ENCODE peak calls at places on chromosomes 12 and 14, in five cellular contexts. One of them, this sample, is unnamed.

GRCh38 chr14:20624495-20625070 is 16.9 kb downstream of the OR6S1 start:
- DNase-seq in fibroblast of the aortic adventitia: peak
- DNase-seq in skeletal muscle cell: no peak
- DNase-seq in stimulated activated CD4-positive, alpha-beta T cell treated with anti-CD3 and anti-CD28 coated beads, Interleukin-1b, Interleukin-23, amount 100 ng/mL, for 24 hours: no peak
- DNase-seq in Ammon's horn: no peak
- DNase-seq in this sample: peak

GRCh38 chr14:55297611-55298323 is 26.5 kb downstream of the FBXO34 start:
- DNase-seq in fibroblast of the aortic adventitia: no peak
- DNase-seq in skeletal muscle cell: no peak
- DNase-seq in stimulated activated CD4-positive, alpha-beta T cell treated with anti-CD3 and anti-CD28 coated beads, Interleukin-1b, Interleukin-23, amount 100 ng/mL, for 24 hours: no peak
- DNase-seq in Ammon's horn: no peak
- DNase-seq in this sample: no peak

GRCh38 chr12:120726961-120727360 is 1.3 kb downstream of the ACADS start:
- DNase-seq in fibroblast of the aortic adventitia: no peak
- DNase-seq in skeletal muscle cell: no peak
- DNase-seq in stimulated activated CD4-positive, alpha-beta T cell treated with anti-CD3 and anti-CD28 coated beads, Interleukin-1b, Interleukin-23, amount 100 ng/mL, for 24 hours: no peak
- DNase-seq in Ammon's horn: no peak
- DNase-seq in this sample: no peak

GRCh38 chr14:52377940-52378339 is 63.8 kb downstream of the PTGER2 start:
- DNase-seq in fibroblast of the aortic adventitia: no peak
- DNase-seq in skeletal muscle cell: no peak
- DNase-seq in stimulated activated CD4-positive, alpha-beta T cell treated with anti-CD3 and anti-CD28 coated beads, Interleukin-1b, Interleukin-23, amount 100 ng/mL, for 24 hours: no peak
- DNase-seq in Ammon's horn: no peak
- DNase-seq in this sample: no peak

GRCh38 chr14:105508069-105508468 is 17.0 kb downstream of the TEDC1 start:
- DNase-seq in fibroblast of the aortic adventitia: no peak
- DNase-seq in skeletal muscle cell: no peak
- DNase-seq in stimulated activated CD4-positive, alpha-beta T cell treated with anti-CD3 and anti-CD28 coated beads, Interleukin-1b, Interleukin-23, amount 100 ng/mL, for 24 hours: no peak
- DNase-seq in Ammon's horn: no peak
- DNase-seq in this sample: no peak

GRCh38 chr12:42094277-42094676 is 50.4 kb downstream of the GXYLT1 start:
- DNase-seq in fibroblast of the aortic adventitia: peak
- DNase-seq in skeletal muscle cell: peak
- DNase-seq in stimulated activated CD4-positive, alpha-beta T cell treated with anti-CD3 and anti-CD28 coated beads, Interleukin-1b, Interleukin-23, amount 100 ng/mL, for 24 hours: no peak
- DNase-seq in Ammon's horn: no peak
- DNase-seq in this sample: peak

GRCh38 chr12:112735296-112735695 is 56.3 kb upstream of the RPH3A start:
- DNase-seq in fibroblast of the aortic adventitia: no peak
- DNase-seq in skeletal muscle cell: no peak
- DNase-seq in stimulated activated CD4-positive, alpha-beta T cell treated with anti-CD3 and anti-CD28 coated beads, Interleukin-1b, Interleukin-23, amount 100 ng/mL, for 24 hours: no peak
- DNase-seq in Ammon's horn: no peak
- DNase-seq in this sample: no peak

GRCh38 chr14:90987140-90987539 is 73.3 kb downstream of the RPS6KA5 start:
- DNase-seq in fibroblast of the aortic adventitia: no peak
- DNase-seq in skeletal muscle cell: no peak
- DNase-seq in stimulated activated CD4-positive, alpha-beta T cell treated with anti-CD3 and anti-CD28 coated beads, Interleukin-1b, Interleukin-23, amount 100 ng/mL, for 24 hours: no peak
- DNase-seq in Ammon's horn: no peak
- DNase-seq in this sample: no peak

GRCh38 chr12:22866406-22866805 is 241.4 kb downstream of the ETNK1 start:
- DNase-seq in fibroblast of the aortic adventitia: no peak
- DNase-seq in skeletal muscle cell: peak
- DNase-seq in stimulated activated CD4-positive, alpha-beta T cell treated with anti-CD3 and anti-CD28 coated beads, Interleukin-1b, Interleukin-23, amount 100 ng/mL, for 24 hours: no peak
- DNase-seq in Ammon's horn: no peak
- DNase-seq in this sample: no peak

GRCh38 chr14:36579001-36579555 is 3.3 kb downstream of the NKX2-8 start:
- DNase-seq in fibroblast of the aortic adventitia: no peak
- DNase-seq in skeletal muscle cell: no peak
- DNase-seq in stimulated activated CD4-positive, alpha-beta T cell treated with anti-CD3 and anti-CD28 coated beads, Interleukin-1b, Interleukin-23, amount 100 ng/mL, for 24 hours: no peak
- DNase-seq in Ammon's horn: no peak
- DNase-seq in this sample: no peak

GRCh38 chr14:55838529-55839052 is 258.6 kb downstream of the KTN1 start:
- DNase-seq in fibroblast of the aortic adventitia: no peak
- DNase-seq in skeletal muscle cell: no peak
- DNase-seq in stimulated activated CD4-positive, alpha-beta T cell treated with anti-CD3 and anti-CD28 coated beads, Interleukin-1b, Interleukin-23, amount 100 ng/mL, for 24 hours: no peak
- DNase-seq in Ammon's horn: no peak
- DNase-seq in this sample: no peak

GRCh38 chr12:12723681-12724420 is 6.7 kb downstream of the CDKN1B start:
- DNase-seq in fibroblast of the aortic adventitia: peak
- DNase-seq in skeletal muscle cell: no peak
- DNase-seq in stimulated activated CD4-positive, alpha-beta T cell treated with anti-CD3 and anti-CD28 coated beads, Interleukin-1b, Interleukin-23, amount 100 ng/mL, for 24 hours: no peak
- DNase-seq in Ammon's horn: peak
- DNase-seq in this sample: peak

GRCh38 chr14:62329427-62329826 is 567.2 kb downstream of the SNAPC1 start:
- DNase-seq in fibroblast of the aortic adventitia: no peak
- DNase-seq in skeletal muscle cell: no peak
- DNase-seq in stimulated activated CD4-positive, alpha-beta T cell treated with anti-CD3 and anti-CD28 coated beads, Interleukin-1b, Interleukin-23, amount 100 ng/mL, for 24 hours: no peak
- DNase-seq in Ammon's horn: no peak
- DNase-seq in this sample: peak

GRCh38 chr14:101767618-101768362 is 6.3 kb downstream of the PPP2R5C start:
- DNase-seq in fibroblast of the aortic adventitia: no peak
- DNase-seq in skeletal muscle cell: no peak
- DNase-seq in stimulated activated CD4-positive, alpha-beta T cell treated with anti-CD3 and anti-CD28 coated beads, Interleukin-1b, Interleukin-23, amount 100 ng/mL, for 24 hours: no peak
- DNase-seq in Ammon's horn: no peak
- DNase-seq in this sample: no peak

GRCh38 chr12:55932546-55932919 is 1.6 kb downstream of the DGKA start:
- DNase-seq in fibroblast of the aortic adventitia: peak
- DNase-seq in skeletal muscle cell: no peak
- DNase-seq in stimulated activated CD4-positive, alpha-beta T cell treated with anti-CD3 and anti-CD28 coated beads, Interleukin-1b, Interleukin-23, amount 100 ng/mL, for 24 hours: no peak
- DNase-seq in Ammon's horn: no peak
- DNase-seq in this sample: peak

GRCh38 chr12:64181504-64182291 is 40.4 kb downstream of the KICS2 start:
- DNase-seq in fibroblast of the aortic adventitia: peak
- DNase-seq in skeletal muscle cell: peak
- DNase-seq in stimulated activated CD4-positive, alpha-beta T cell treated with anti-CD3 and anti-CD28 coated beads, Interleukin-1b, Interleukin-23, amount 100 ng/mL, for 24 hours: no peak
- DNase-seq in Ammon's horn: peak
- DNase-seq in this sample: peak

GRCh38 chr12:24911284-24911791 is 37.6 kb downstream of the BCAT1 start:
- DNase-seq in fibroblast of the aortic adventitia: peak
- DNase-seq in skeletal muscle cell: no peak
- DNase-seq in stimulated activated CD4-positive, alpha-beta T cell treated with anti-CD3 and anti-CD28 coated beads, Interleukin-1b, Interleukin-23, amount 100 ng/mL, for 24 hours: no peak
- DNase-seq in Ammon's horn: no peak
- DNase-seq in this sample: peak

GRCh38 chr12:12408265-12408690 is 51.4 kb downstream of the BORCS5 start:
- DNase-seq in fibroblast of the aortic adventitia: no peak
- DNase-seq in skeletal muscle cell: no peak
- DNase-seq in stimulated activated CD4-positive, alpha-beta T cell treated with anti-CD3 and anti-CD28 coated beads, Interleukin-1b, Interleukin-23, amount 100 ng/mL, for 24 hours: no peak
- DNase-seq in Ammon's horn: no peak
- DNase-seq in this sample: no peak

GRCh38 chr14:99659333-99659741 is 14.4 kb downstream of the HHIPL1 start:
- DNase-seq in fibroblast of the aortic adventitia: no peak
- DNase-seq in skeletal muscle cell: no peak
- DNase-seq in stimulated activated CD4-positive, alpha-beta T cell treated with anti-CD3 and anti-CD28 coated beads, Interleukin-1b, Interleukin-23, amount 100 ng/mL, for 24 hours: no peak
- DNase-seq in Ammon's horn: no peak
- DNase-seq in this sample: no peak

GRCh38 chr12:50514526-50515276 is 9.9 kb downstream of the DIP2B start:
- DNase-seq in fibroblast of the aortic adventitia: no peak
- DNase-seq in skeletal muscle cell: no peak
- DNase-seq in stimulated activated CD4-positive, alpha-beta T cell treated with anti-CD3 and anti-CD28 coated beads, Interleukin-1b, Interleukin-23, amount 100 ng/mL, for 24 hours: no peak
- DNase-seq in Ammon's horn: no peak
- DNase-seq in this sample: no peak

GRCh38 chr14:66401447-66402095 is 84.6 kb upstream of the CCDC196 start:
- DNase-seq in fibroblast of the aortic adventitia: peak
- DNase-seq in skeletal muscle cell: no peak
- DNase-seq in stimulated activated CD4-positive, alpha-beta T cell treated with anti-CD3 and anti-CD28 coated beads, Interleukin-1b, Interleukin-23, amount 100 ng/mL, for 24 hours: no peak
- DNase-seq in Ammon's horn: peak
- DNase-seq in this sample: peak

GRCh38 chr12:80857311-80857710 is 80.4 kb downstream of the LIN7A start:
- DNase-seq in fibroblast of the aortic adventitia: no peak
- DNase-seq in skeletal muscle cell: no peak
- DNase-seq in stimulated activated CD4-positive, alpha-beta T cell treated with anti-CD3 and anti-CD28 coated beads, Interleukin-1b, Interleukin-23, amount 100 ng/mL, for 24 hours: no peak
- DNase-seq in Ammon's horn: no peak
- DNase-seq in this sample: peak

GRCh38 chr12:9940370-9940769 is 8.2 kb upstream of the CLEC2A start:
- DNase-seq in fibroblast of the aortic adventitia: peak
- DNase-seq in skeletal muscle cell: no peak
- DNase-seq in stimulated activated CD4-positive, alpha-beta T cell treated with anti-CD3 and anti-CD28 coated beads, Interleukin-1b, Interleukin-23, amount 100 ng/mL, for 24 hours: no peak
- DNase-seq in Ammon's horn: peak
- DNase-seq in this sample: peak

GRCh38 chr14:61103541-61104339 is 122.7 kb downstream of the SLC38A6 start:
- DNase-seq in fibroblast of the aortic adventitia: peak
- DNase-seq in skeletal muscle cell: peak
- DNase-seq in stimulated activated CD4-positive, alpha-beta T cell treated with anti-CD3 and anti-CD28 coated beads, Interleukin-1b, Interleukin-23, amount 100 ng/mL, for 24 hours: no peak
- DNase-seq in Ammon's horn: no peak
- DNase-seq in this sample: peak

GRCh38 chr14:58871972-58872530 is 234.3 kb downstream of the DACT1 start:
- DNase-seq in fibroblast of the aortic adventitia: peak
- DNase-seq in skeletal muscle cell: peak
- DNase-seq in stimulated activated CD4-positive, alpha-beta T cell treated with anti-CD3 and anti-CD28 coated beads, Interleukin-1b, Interleukin-23, amount 100 ng/mL, for 24 hours: no peak
- DNase-seq in Ammon's horn: no peak
- DNase-seq in this sample: peak

GRCh38 chr12:85625467-85625866 is 210.7 kb downstream of the RASSF9 start:
- DNase-seq in fibroblast of the aortic adventitia: no peak
- DNase-seq in skeletal muscle cell: no peak
- DNase-seq in stimulated activated CD4-positive, alpha-beta T cell treated with anti-CD3 and anti-CD28 coated beads, Interleukin-1b, Interleukin-23, amount 100 ng/mL, for 24 hours: no peak
- DNase-seq in Ammon's horn: no peak
- DNase-seq in this sample: no peak

GRCh38 chr14:53011053-53011462 is 60.2 kb upstream of the FERMT2 start:
- DNase-seq in fibroblast of the aortic adventitia: peak
- DNase-seq in skeletal muscle cell: peak
- DNase-seq in stimulated activated CD4-positive, alpha-beta T cell treated with anti-CD3 and anti-CD28 coated beads, Interleukin-1b, Interleukin-23, amount 100 ng/mL, for 24 hours: no peak
- DNase-seq in Ammon's horn: peak
- DNase-seq in this sample: peak

GRCh38 chr14:23172096-23172495 is 11.4 kb downstream of the SLC7A8 start:
- DNase-seq in fibroblast of the aortic adventitia: no peak
- DNase-seq in skeletal muscle cell: no peak
- DNase-seq in stimulated activated CD4-positive, alpha-beta T cell treated with anti-CD3 and anti-CD28 coated beads, Interleukin-1b, Interleukin-23, amount 100 ng/mL, for 24 hours: no peak
- DNase-seq in Ammon's horn: no peak
- DNase-seq in this sample: no peak

GRCh38 chr12:6039894-6040601 is 84.4 kb downstream of the VWF start:
- DNase-seq in fibroblast of the aortic adventitia: peak
- DNase-seq in skeletal muscle cell: no peak
- DNase-seq in stimulated activated CD4-positive, alpha-beta T cell treated with anti-CD3 and anti-CD28 coated beads, Interleukin-1b, Interleukin-23, amount 100 ng/mL, for 24 hours: no peak
- DNase-seq in Ammon's horn: peak
- DNase-seq in this sample: peak

GRCh38 chr12:10607885-10608458 is 5.4 kb downstream of the MAGOHB start:
- DNase-seq in fibroblast of the aortic adventitia: no peak
- DNase-seq in skeletal muscle cell: no peak
- DNase-seq in stimulated activated CD4-positive, alpha-beta T cell treated with anti-CD3 and anti-CD28 coated beads, Interleukin-1b, Interleukin-23, amount 100 ng/mL, for 24 hours: no peak
- DNase-seq in Ammon's horn: no peak
- DNase-seq in this sample: peak

GRCh38 chr14:105061428-105062047 is 3.7 kb downstream of the GPR132 start:
- DNase-seq in fibroblast of the aortic adventitia: no peak
- DNase-seq in skeletal muscle cell: no peak
- DNase-seq in stimulated activated CD4-positive, alpha-beta T cell treated with anti-CD3 and anti-CD28 coated beads, Interleukin-1b, Interleukin-23, amount 100 ng/mL, for 24 hours: no peak
- DNase-seq in Ammon's horn: no peak
- DNase-seq in this sample: no peak

GRCh38 chr14:85764809-85765208 is 234.9 kb downstream of the FLRT2 start:
- DNase-seq in fibroblast of the aortic adventitia: peak
- DNase-seq in skeletal muscle cell: no peak
- DNase-seq in stimulated activated CD4-positive, alpha-beta T cell treated with anti-CD3 and anti-CD28 coated beads, Interleukin-1b, Interleukin-23, amount 100 ng/mL, for 24 hours: no peak
- DNase-seq in Ammon's horn: no peak
- DNase-seq in this sample: no peak

GRCh38 chr12:5830121-5830520 is 114.9 kb downstream of the ANO2 start:
- DNase-seq in fibroblast of the aortic adventitia: no peak
- DNase-seq in skeletal muscle cell: no peak
- DNase-seq in stimulated activated CD4-positive, alpha-beta T cell treated with anti-CD3 and anti-CD28 coated beads, Interleukin-1b, Interleukin-23, amount 100 ng/mL, for 24 hours: no peak
- DNase-seq in Ammon's horn: no peak
- DNase-seq in this sample: no peak

GRCh38 chr14:75223664-75224154 is 47.3 kb upstream of the TMED10 start:
- DNase-seq in fibroblast of the aortic adventitia: no peak
- DNase-seq in skeletal muscle cell: peak
- DNase-seq in stimulated activated CD4-positive, alpha-beta T cell treated with anti-CD3 and anti-CD28 coated beads, Interleukin-1b, Interleukin-23, amount 100 ng/mL, for 24 hours: no peak
- DNase-seq in Ammon's horn: peak
- DNase-seq in this sample: peak

GRCh38 chr12:96985515-96986362 is 78.7 kb downstream of the NEDD1 start:
- DNase-seq in fibroblast of the aortic adventitia: no peak
- DNase-seq in skeletal muscle cell: no peak
- DNase-seq in stimulated activated CD4-positive, alpha-beta T cell treated with anti-CD3 and anti-CD28 coated beads, Interleukin-1b, Interleukin-23, amount 100 ng/mL, for 24 hours: no peak
- DNase-seq in Ammon's horn: peak
- DNase-seq in this sample: peak

GRCh38 chr12:95820096-95820703 is 29.6 kb upstream of the NTN4 start:
- DNase-seq in fibroblast of the aortic adventitia: peak
- DNase-seq in skeletal muscle cell: no peak
- DNase-seq in stimulated activated CD4-positive, alpha-beta T cell treated with anti-CD3 and anti-CD28 coated beads, Interleukin-1b, Interleukin-23, amount 100 ng/mL, for 24 hours: no peak
- DNase-seq in Ammon's horn: peak
- DNase-seq in this sample: peak

This sample was measured in choroid plexus epithelial cell.